ENCODE peak calls at places on chromosomes 3 and 15, in six cellular contexts. One of them, this sample, is unnamed.

GRCh38 chr3:8556470-8556869 is 54.8 kb downstream of the LMCD1 start:
- DNase-seq in breast epithelium: no peak
- DNase-seq in foreskin keratinocyte: no peak
- DNase-seq in psoas muscle: no peak
- DNase-seq in cardiac muscle cell: no peak
- DNase-seq in stomach: no peak
- DNase-seq in this sample: no peak

GRCh38 chr15:82543155-82543554 is 2.9 kb upstream of the RPS17 start:
- DNase-seq in breast epithelium: no peak
- DNase-seq in foreskin keratinocyte: no peak
- DNase-seq in psoas muscle: no peak
- DNase-seq in cardiac muscle cell: no peak
- DNase-seq in stomach: no peak
- DNase-seq in this sample: no peak

GRCh38 chr15:86382341-86382740 is 302.7 kb downstream of the AGBL1 start:
- DNase-seq in breast epithelium: no peak
- DNase-seq in foreskin keratinocyte: no peak
- DNase-seq in psoas muscle: no peak
- DNase-seq in cardiac muscle cell: no peak
- DNase-seq in stomach: no peak
- DNase-seq in this sample: no peak

GRCh38 chr3:119551525-119552063 is 7.8 kb downstream of the CD80 start:
- DNase-seq in breast epithelium: no peak
- DNase-seq in foreskin keratinocyte: no peak
- DNase-seq in psoas muscle: no peak
- DNase-seq in cardiac muscle cell: no peak
- DNase-seq in stomach: no peak
- DNase-seq in this sample: no peak

GRCh38 chr15:83653639-83654378 is at the start of gene ADAMTSL3:
- DNase-seq in breast epithelium: peak
- DNase-seq in foreskin keratinocyte: peak
- DNase-seq in psoas muscle: peak
- DNase-seq in cardiac muscle cell: peak
- DNase-seq in stomach: peak
- DNase-seq in this sample: no peak

GRCh38 chr3:16140894-16141285 is 33.6 kb upstream of the GALNT15 start:
- DNase-seq in breast epithelium: no peak
- DNase-seq in foreskin keratinocyte: no peak
- DNase-seq in psoas muscle: no peak
- DNase-seq in cardiac muscle cell: no peak
- DNase-seq in stomach: no peak
- DNase-seq in this sample: peak

GRCh38 chr3:178202199-178202598 is 334.0 kb upstream of the KCNMB2 start:
- DNase-seq in breast epithelium: no peak
- DNase-seq in foreskin keratinocyte: no peak
- DNase-seq in psoas muscle: no peak
- DNase-seq in cardiac muscle cell: no peak
- DNase-seq in stomach: no peak
- DNase-seq in this sample: no peak

GRCh38 chr3:22861426-22861825 is 341.7 kb upstream of the UBE2E2 start:
- DNase-seq in breast epithelium: no peak
- DNase-seq in foreskin keratinocyte: peak
- DNase-seq in psoas muscle: no peak
- DNase-seq in cardiac muscle cell: no peak
- DNase-seq in stomach: no peak
- DNase-seq in this sample: peak

GRCh38 chr15:64766041-64766440 is 9.3 kb downstream of the RBPMS2 start:
- DNase-seq in breast epithelium: no peak
- DNase-seq in foreskin keratinocyte: no peak
- DNase-seq in psoas muscle: no peak
- DNase-seq in cardiac muscle cell: no peak
- DNase-seq in stomach: no peak
- DNase-seq in this sample: no peak

GRCh38 chr15:95377251-95377852 is 953.1 kb upstream of the NR2F2 start:
- DNase-seq in breast epithelium: no peak
- DNase-seq in foreskin keratinocyte: no peak
- DNase-seq in psoas muscle: no peak
- DNase-seq in cardiac muscle cell: no peak
- DNase-seq in stomach: no peak
- DNase-seq in this sample: no peak

GRCh38 chr3:44554626-44555592 is at the start of gene ZKSCAN7:
- DNase-seq in breast epithelium: peak
- DNase-seq in foreskin keratinocyte: peak
- DNase-seq in psoas muscle: peak
- DNase-seq in cardiac muscle cell: peak
- DNase-seq in stomach: peak
- DNase-seq in this sample: no peak

GRCh38 chr15:90219421-90220141 is 14.2 kb downstream of the CIB1 start:
- DNase-seq in breast epithelium: no peak
- DNase-seq in foreskin keratinocyte: no peak
- DNase-seq in psoas muscle: peak
- DNase-seq in cardiac muscle cell: peak
- DNase-seq in stomach: no peak
- DNase-seq in this sample: no peak

GRCh38 chr3:191065183-191065805 is 133.7 kb upstream of the OSTN start:
- DNase-seq in breast epithelium: no peak
- DNase-seq in foreskin keratinocyte: peak
- DNase-seq in psoas muscle: no peak
- DNase-seq in cardiac muscle cell: no peak
- DNase-seq in stomach: no peak
- DNase-seq in this sample: peak

GRCh38 chr15:57777034-57777433 is 70.5 kb downstream of the POLR2M start:
- DNase-seq in breast epithelium: no peak
- DNase-seq in foreskin keratinocyte: no peak
- DNase-seq in psoas muscle: no peak
- DNase-seq in cardiac muscle cell: no peak
- DNase-seq in stomach: no peak
- DNase-seq in this sample: no peak

GRCh38 chr3:24829011-24829581 is 334.4 kb upstream of the THRB start:
- DNase-seq in breast epithelium: no peak
- DNase-seq in foreskin keratinocyte: no peak
- DNase-seq in psoas muscle: peak
- DNase-seq in cardiac muscle cell: peak
- DNase-seq in stomach: peak
- DNase-seq in this sample: no peak

GRCh38 chr15:62896969-62897486 is 145.5 kb upstream of the TPM1 start:
- DNase-seq in breast epithelium: peak
- DNase-seq in foreskin keratinocyte: peak
- DNase-seq in psoas muscle: peak
- DNase-seq in cardiac muscle cell: peak
- DNase-seq in stomach: peak
- DNase-seq in this sample: peak

GRCh38 chr3:195823998-195824397 is 12.3 kb upstream of the MUC4 start:
- DNase-seq in breast epithelium: peak
- DNase-seq in foreskin keratinocyte: peak
- DNase-seq in psoas muscle: no peak
- DNase-seq in cardiac muscle cell: no peak
- DNase-seq in stomach: peak
- DNase-seq in this sample: no peak

GRCh38 chr3:138442996-138443395 is 8.6 kb downstream of the ESYT3 start:
- DNase-seq in breast epithelium: no peak
- DNase-seq in foreskin keratinocyte: no peak
- DNase-seq in psoas muscle: no peak
- DNase-seq in cardiac muscle cell: no peak
- DNase-seq in stomach: no peak
- DNase-seq in this sample: no peak

GRCh38 chr3:124887177-124887995 is at the start of gene ITGB5:
- DNase-seq in breast epithelium: peak
- DNase-seq in foreskin keratinocyte: peak
- DNase-seq in psoas muscle: peak
- DNase-seq in cardiac muscle cell: peak
- DNase-seq in stomach: peak
- DNase-seq in this sample: no peak

GRCh38 chr15:98321916-98322315 is 326.4 kb upstream of the IGF1R start:
- DNase-seq in breast epithelium: peak
- DNase-seq in foreskin keratinocyte: peak
- DNase-seq in psoas muscle: no peak
- DNase-seq in cardiac muscle cell: no peak
- DNase-seq in stomach: no peak
- DNase-seq in this sample: peak

GRCh38 chr3:193016437-193016887 is 98.8 kb upstream of the MB21D2 start:
- DNase-seq in breast epithelium: no peak
- DNase-seq in foreskin keratinocyte: peak
- DNase-seq in psoas muscle: peak
- DNase-seq in cardiac muscle cell: peak
- DNase-seq in stomach: peak
- DNase-seq in this sample: peak

DNA sequence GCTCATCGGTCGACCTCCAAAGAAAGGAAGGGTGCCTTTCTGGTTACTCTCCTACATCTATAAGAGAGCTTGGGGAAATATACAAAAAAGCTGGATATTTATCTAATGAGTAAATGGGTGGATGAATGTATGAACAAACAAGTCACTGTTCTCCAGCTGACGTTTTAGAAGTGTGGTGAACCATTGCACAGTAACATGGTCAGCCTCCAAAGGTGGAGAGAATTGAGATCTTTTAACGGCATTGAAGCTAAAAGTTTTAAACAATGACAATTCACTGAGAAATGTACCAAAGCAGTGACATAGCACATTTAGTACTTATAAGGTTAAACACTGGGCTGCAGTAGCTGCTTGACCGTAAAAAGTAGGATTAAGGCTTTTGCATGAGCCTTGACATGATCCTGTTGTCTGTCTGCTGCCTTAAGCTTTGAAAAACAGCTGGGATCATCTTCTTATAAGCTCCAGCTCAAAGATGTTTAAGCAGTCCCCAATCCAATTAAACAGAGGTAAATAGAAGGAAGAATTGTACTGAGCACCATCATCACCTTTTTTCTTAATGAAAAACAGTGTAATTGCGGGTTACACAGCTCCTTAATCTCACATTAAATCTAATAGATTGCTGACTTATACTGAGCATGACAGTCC is 222.9 kb downstream of the WDR72 start:
- DNase-seq in breast epithelium: no peak
- DNase-seq in foreskin keratinocyte: no peak
- DNase-seq in psoas muscle: no peak
- DNase-seq in cardiac muscle cell: no peak
- DNase-seq in stomach: no peak
- DNase-seq in this sample: no peak
- H3K27ac ChIP-seq in breast epithelium: no peak
- H3K27ac ChIP-seq in foreskin keratinocyte: no peak
- H3K27ac ChIP-seq in psoas muscle: no peak
- H3K27ac ChIP-seq in cardiac muscle cell: no peak
- H3K27ac ChIP-seq in stomach: no peak
- H3K27ac ChIP-seq in this sample: peak

GRCh38 chr3:123119388-123119787 is 52.6 kb downstream of the PDIA5 start:
- DNase-seq in breast epithelium: no peak
- DNase-seq in foreskin keratinocyte: no peak
- DNase-seq in psoas muscle: no peak
- DNase-seq in cardiac muscle cell: no peak
- DNase-seq in stomach: no peak
- DNase-seq in this sample: no peak

GRCh38 chr3:123122525-123123315 is 55.9 kb downstream of the PDIA5 start:
- DNase-seq in breast epithelium: no peak
- DNase-seq in foreskin keratinocyte: peak
- DNase-seq in psoas muscle: no peak
- DNase-seq in cardiac muscle cell: no peak
- DNase-seq in stomach: no peak
- DNase-seq in this sample: no peak

GRCh38 chr3:123116116-123116515 is 49.3 kb downstream of the PDIA5 start:
- DNase-seq in breast epithelium: no peak
- DNase-seq in foreskin keratinocyte: no peak
- DNase-seq in psoas muscle: no peak
- DNase-seq in cardiac muscle cell: no peak
- DNase-seq in stomach: no peak
- DNase-seq in this sample: no peak

GRCh38 chr3:123120546-123120945 is 53.7 kb downstream of the PDIA5 start:
- DNase-seq in breast epithelium: no peak
- DNase-seq in foreskin keratinocyte: no peak
- DNase-seq in psoas muscle: no peak
- DNase-seq in cardiac muscle cell: no peak
- DNase-seq in stomach: no peak
- DNase-seq in this sample: no peak

DNA sequence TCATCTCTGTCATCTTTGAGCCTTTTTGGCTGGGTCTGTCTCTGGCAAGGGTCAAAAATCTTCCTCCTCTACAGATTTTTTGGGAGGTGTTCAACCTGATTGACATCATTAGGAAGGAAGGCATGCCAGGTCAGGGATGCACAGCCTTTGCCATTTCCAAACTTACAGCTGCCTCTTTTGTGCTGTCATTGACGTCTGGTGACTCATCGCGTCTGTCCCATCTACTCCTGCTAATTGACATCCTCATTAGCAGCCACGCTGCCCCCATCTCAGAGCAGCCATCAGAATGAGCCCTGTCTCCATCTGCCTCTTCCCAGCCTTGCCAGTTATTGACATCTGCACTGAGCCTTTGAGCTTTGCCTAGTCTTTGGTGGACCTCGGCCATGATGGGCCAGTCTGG is 53.0 kb downstream of the PDIA5 start:
- DNase-seq in breast epithelium: no peak
- DNase-seq in foreskin keratinocyte: no peak
- DNase-seq in psoas muscle: no peak
- DNase-seq in cardiac muscle cell: no peak
- DNase-seq in stomach: no peak
- DNase-seq in this sample: no peak
- H3K27ac ChIP-seq in breast epithelium: no peak
- H3K27ac ChIP-seq in foreskin keratinocyte: no peak
- H3K27ac ChIP-seq in psoas muscle: no peak
- H3K27ac ChIP-seq in cardiac muscle cell: no peak
- H3K27ac ChIP-seq in stomach: peak
- H3K27ac ChIP-seq in this sample: no peak

DNA sequence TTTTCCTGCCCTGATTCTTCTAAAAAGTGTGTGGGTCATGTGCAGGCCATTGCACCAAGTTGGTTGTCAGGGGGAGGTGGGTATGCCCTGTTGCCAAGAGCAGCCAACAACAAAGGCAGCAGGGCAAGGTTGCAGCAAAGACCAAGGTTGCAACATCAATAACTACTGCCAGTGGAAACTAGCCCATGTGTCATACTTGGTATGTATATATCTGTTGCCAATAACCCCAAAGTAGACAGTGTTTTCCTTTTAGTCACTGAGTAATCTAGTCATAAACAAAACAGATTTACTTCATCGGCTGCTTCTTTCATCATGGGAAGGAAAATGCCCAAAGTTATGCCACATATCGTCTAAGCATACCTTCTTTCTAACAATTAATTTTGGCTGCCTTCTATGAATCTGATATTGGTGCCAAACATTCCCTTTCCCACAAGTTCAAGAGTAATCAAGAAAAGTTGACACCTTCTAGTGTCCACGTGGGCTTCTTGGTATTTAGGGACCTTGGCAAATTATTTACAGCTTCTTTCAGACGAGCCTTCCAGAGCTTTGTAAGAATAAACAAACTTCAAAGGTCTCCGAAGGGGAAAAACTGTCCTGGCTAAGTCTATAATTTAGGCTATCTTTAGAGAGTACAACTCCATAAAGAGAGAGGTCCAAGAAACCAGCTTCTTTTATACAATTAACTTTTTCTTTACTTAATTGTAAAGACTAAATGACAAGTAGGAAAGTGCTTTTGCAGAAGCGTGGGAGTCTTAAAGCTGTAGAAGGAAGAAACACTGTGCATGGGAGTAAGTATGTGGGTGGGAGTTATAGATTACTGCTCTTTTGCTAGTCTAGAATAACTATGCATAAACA is 10.1 kb upstream of the MBNL1 start:
- DNase-seq in breast epithelium: peak
- DNase-seq in foreskin keratinocyte: peak
- DNase-seq in psoas muscle: peak
- DNase-seq in cardiac muscle cell: no peak
- DNase-seq in stomach: peak
- DNase-seq in this sample: peak
- H3K27ac ChIP-seq in breast epithelium: peak
- H3K27ac ChIP-seq in foreskin keratinocyte: peak
- H3K27ac ChIP-seq in psoas muscle: peak
- H3K27ac ChIP-seq in cardiac muscle cell: no peak
- H3K27ac ChIP-seq in stomach: peak
- H3K27ac ChIP-seq in this sample: peak

GRCh38 chr3:127157181-127157828 is 35.6 kb upstream of the PRR23E start:
- DNase-seq in breast epithelium: no peak
- DNase-seq in foreskin keratinocyte: no peak
- DNase-seq in psoas muscle: no peak
- DNase-seq in cardiac muscle cell: no peak
- DNase-seq in stomach: no peak
- DNase-seq in this sample: no peak
- H3K27ac ChIP-seq in breast epithelium: no peak
- H3K27ac ChIP-seq in foreskin keratinocyte: no peak
- H3K27ac ChIP-seq in psoas muscle: no peak
- H3K27ac ChIP-seq in cardiac muscle cell: no peak
- H3K27ac ChIP-seq in stomach: no peak
- H3K27ac ChIP-seq in this sample: no peak

This sample was measured in epithelial cell of prostate.